ENCODE peak calls at places on chromosomes 11 and 22, in five cellular contexts. I is foreskin keratinocyte, C is AG04449, G is breast epithelium, Y is MCF 10A. A is an unnamed sample.

GRCh38 chr22:21963286-21963685 is 10.6 kb upstream of the PPM1F start:
- DNase-seq in I (no peak), C (no peak), G (no peak), Y (no peak), A (no peak)

GRCh38 chr11:6638437-6638836 is 17.2 kb downstream of the DCHS1 start:
- DNase-seq in I (no peak), C (no peak), G (no peak), Y (no peak), A (no peak)

GRCh38 chr11:61266602-61267001 is 25.6 kb downstream of the PGA5 start:
- DNase-seq in I (peak; percentile 40), C (no peak), G (no peak), Y (no peak), A (no peak)

GRCh38 chr11:8247312-8247711 is 16.4 kb downstream of the LMO1 start:
- DNase-seq in I (no peak), C (no peak), G (no peak), Y (peak; percentile 41), A (no peak)

GRCh38 chr11:109590782-109591181 is 168.8 kb downstream of the C11orf87 start:
- DNase-seq in I (no peak), C (no peak), G (no peak), Y (no peak), A (no peak)

GRCh38 chr11:75161506-75161905 is 10.6 kb downstream of the SLCO2B1 start:
- DNase-seq in I (no peak), C (no peak), G (no peak), Y (no peak), A (no peak)

GRCh38 chr11:57049749-57050148 is 61.0 kb downstream of the OR5AK2 start:
- DNase-seq in I (no peak), C (no peak), G (no peak), Y (no peak), A (no peak)

GRCh38 chr22:35838849-35839646 is 121.4 kb downstream of the APOL5 start:
- DNase-seq in I (peak; percentile 61), C (peak; percentile 33), G (no peak), Y (peak; percentile 81), A (no peak)

GRCh38 chr11:66317322-66317765 is 500 bp upstream of the CD248 start:
- DNase-seq in I (no peak), C (no peak), G (no peak), Y (no peak), A (no peak)

GRCh38 chr11:49208006-49208721 is at the start of gene FOLH1:
- DNase-seq in I (peak; percentile 40), C (no peak), G (no peak), Y (no peak), A (peak; percentile 14)

GRCh38 chr11:62794201-62794775 is 2.5 kb upstream of the TMEM223 start:
- DNase-seq in I (peak; percentile 16), C (no peak), G (no peak), Y (no peak), A (no peak)

GRCh38 chr11:64342869-64343739 is 3.1 kb downstream of the CCDC88B start:
- DNase-seq in I (no peak), C (no peak), G (no peak), Y (no peak), A (no peak)

GRCh38 chr11:41119484-41119883 is 340.0 kb downstream of the LRRC4C start:
- DNase-seq in I (no peak), C (no peak), G (no peak), Y (no peak), A (peak; percentile 2)

GRCh38 chr11:34791725-34792124 is 124.5 kb downstream of the APIP start:
- DNase-seq in I (no peak), C (no peak), G (no peak), Y (no peak), A (peak; percentile 14)

GRCh38 chr11:34793666-34794065 is 122.5 kb downstream of the APIP start:
- DNase-seq in I (no peak), C (no peak), G (no peak), Y (no peak), A (no peak)

GRCh38 chr11:34790620-34791019 is 125.6 kb downstream of the APIP start:
- DNase-seq in I (no peak), C (no peak), G (no peak), Y (peak; percentile 10), A (no peak)

GRCh38 chr11:34792814-34793241 is 123.4 kb downstream of the APIP start:
- DNase-seq in I (no peak), C (no peak), G (peak; percentile 57), Y (no peak), A (no peak)

GRCh38 chr11:34792143-34792542 is 124.0 kb downstream of the APIP start:
- DNase-seq in I (no peak), C (no peak), G (no peak), Y (no peak), A (no peak)
- TF ChIP-seq CTCF in I (no peak), C (no peak), G (no peak), Y (no peak), A (no peak)

GRCh38 chr22:20584872-20585639 is 77.6 kb downstream of the MED15 start:
- DNase-seq in I (no peak), C (no peak), G (no peak), Y (no peak), A (no peak)
- TF ChIP-seq CTCF in I (no peak), C (no peak), G (no peak), Y (no peak), A (no peak)

DNA sequence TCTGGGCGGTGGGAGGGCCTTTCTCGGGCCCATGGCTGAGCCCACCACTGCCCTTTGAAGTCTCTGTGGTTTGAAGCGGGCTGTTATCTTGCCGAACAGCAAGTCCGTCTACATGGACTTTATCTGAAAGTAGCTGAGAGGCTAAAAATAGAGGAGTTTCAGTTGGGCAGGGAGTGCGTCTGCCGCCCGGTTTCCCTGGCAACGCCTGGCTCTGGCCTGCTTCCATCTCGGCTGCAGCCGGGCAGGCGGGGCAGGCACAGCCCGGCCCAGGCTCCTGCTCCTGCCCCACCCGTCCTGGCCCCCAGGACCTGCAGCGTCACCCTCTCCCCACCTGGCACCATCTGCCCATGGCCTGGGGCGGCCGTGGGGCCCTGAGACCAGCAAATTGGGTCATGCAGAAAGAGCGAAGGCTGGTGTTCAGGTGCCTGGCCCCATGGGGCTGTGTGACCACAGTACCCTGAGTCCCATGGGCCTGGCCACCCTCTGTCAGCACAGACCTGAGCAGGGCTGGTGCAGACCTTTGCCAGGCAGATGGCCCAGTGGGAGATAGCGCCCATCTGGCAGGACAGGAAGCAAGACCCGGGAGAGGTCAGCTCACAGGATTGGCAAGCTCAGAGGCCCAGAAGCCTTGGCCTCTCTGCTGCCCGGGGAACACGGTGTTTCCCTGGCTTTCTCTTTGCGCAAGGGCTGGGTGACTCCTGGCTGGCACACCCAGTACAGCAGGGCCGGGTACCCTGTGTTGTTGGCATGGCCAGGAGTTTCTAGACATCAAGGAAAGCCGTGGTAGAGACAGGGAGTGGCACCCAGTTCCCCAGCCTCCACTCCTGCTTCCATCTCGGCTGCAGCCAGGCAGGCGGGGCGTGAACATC is 79.1 kb upstream of the KCNQ1OT1 start:
- DNase-seq in I (peak; percentile 42), C (no peak), G (peak; percentile 67), Y (peak; percentile 97), A (peak; percentile 71)
- TF ChIP-seq CTCF in I (peak; percentile 37), C (no peak), G (peak; percentile 57), Y (peak; percentile 42), A (no peak)

DNA sequence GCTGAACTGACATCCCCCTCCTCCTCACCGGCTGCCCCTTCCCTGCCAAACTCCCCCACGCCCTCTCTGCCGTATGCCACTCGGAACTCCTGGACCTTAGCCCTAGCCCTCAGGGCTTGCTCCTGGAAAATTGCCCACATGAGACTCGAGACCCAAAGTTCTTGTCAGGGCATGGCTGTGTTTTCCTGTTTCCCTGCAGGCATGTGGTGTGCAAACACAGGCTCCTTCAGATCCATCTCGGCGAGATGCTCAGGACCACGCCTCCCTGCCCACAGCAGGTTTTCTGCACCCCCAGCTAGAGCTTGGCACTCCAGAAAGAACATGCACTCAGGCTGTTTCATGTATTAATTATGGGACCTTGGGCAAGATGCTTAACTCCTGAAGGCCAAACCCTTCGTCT is 1480.4 kb downstream of the BRD1 start:
- DNase-seq in I (no peak), C (no peak), G (no peak), Y (no peak), A (no peak)
- TF ChIP-seq CTCF in I (no peak), C (no peak), G (no peak), Y (no peak), A (no peak)

GRCh38 chr11:783581-784015 is 6.3 kb downstream of the CEND1 start:
- DNase-seq in I (peak; percentile 74), C (peak; percentile 69), G (peak; percentile 85), Y (peak; percentile 80), A (no peak)
- TF ChIP-seq CTCF in I (peak; percentile 91), C (peak; percentile 95), G (peak; percentile 64), Y (peak; percentile 64), A (no peak)

DNA sequence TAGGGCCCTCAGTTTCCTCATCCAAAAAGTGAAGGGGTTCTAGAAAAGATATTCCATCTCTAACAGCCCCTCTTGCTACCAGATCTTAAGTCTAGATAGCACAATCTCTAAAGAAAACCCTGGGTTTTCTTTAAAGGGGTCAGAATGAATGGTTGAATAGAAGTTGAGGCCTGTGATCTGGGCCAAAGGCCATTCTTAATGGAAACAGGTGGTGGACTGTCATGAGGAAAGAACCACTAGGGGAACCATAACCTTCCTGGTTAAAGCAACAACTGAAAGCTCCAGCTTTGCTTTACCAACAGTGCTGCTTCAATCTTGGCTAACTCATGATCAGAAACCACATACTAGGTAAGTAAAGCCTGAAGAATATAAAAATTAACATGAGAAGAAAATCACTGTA is 1.8 kb downstream of the CELF1 start:
- DNase-seq in I (peak; percentile 22), C (no peak), G (no peak), Y (peak; percentile 46), A (peak; percentile 47)
- TF ChIP-seq CTCF in I (peak; percentile 61), C (peak; percentile 9), G (no peak), Y (peak; percentile 21), A (no peak)